ENCODE peak calls at places on chromosomes 5 and 9, in five cellular contexts. Z is fibroblast of lung, J is fibroblast of the aortic adventitia, Q is WTC11, X is ovary. O is an unnamed sample.

GRCh38 chr5:59832577-59833301 is 60.8 kb downstream of the PDE4D start:
- DNase-seq in J (no peak), Z (no peak), X (no peak), Q (no peak), O (no peak)

GRCh38 chr9:6049798-6050197 is 34.4 kb upstream of the RANBP6 start:
- DNase-seq in Q (peak), Z (no peak), X (no peak), J (no peak), O (peak)

GRCh38 chr5:172929371-172929838 is 29.8 kb upstream of the RPL26L1 start:
- DNase-seq in Q (no peak), J (peak), X (no peak), Z (peak), O (no peak)

GRCh38 chr9:89007568-89007967 is 16.3 kb downstream of the S1PR3 start:
- DNase-seq in X (no peak), J (no peak), Q (no peak), Z (peak), O (no peak)

GRCh38 chr5:54563083-54563761 is 45.7 kb downstream of the SNX18 start:
- DNase-seq in Q (no peak), Z (no peak), J (no peak), X (no peak), O (no peak)

GRCh38 chr5:177336112-177336511 is 15.4 kb downstream of the LMAN2 start:
- DNase-seq in Z (no peak), X (no peak), Q (no peak), J (no peak), O (peak)

GRCh38 chr9:4225291-4226119 is 74.4 kb downstream of the GLIS3 start:
- DNase-seq in Z (peak), J (peak), X (no peak), Q (no peak), O (no peak)

GRCh38 chr9:113991714-113992113 is 86.4 kb downstream of the AMBP start:
- DNase-seq in Z (no peak), Q (no peak), X (no peak), J (no peak), O (no peak)

GRCh38 chr5:171450423-171451246 is 31.2 kb downstream of the FGF18 start:
- DNase-seq in Q (peak), Z (peak), X (peak), J (peak), O (no peak)

GRCh38 chr5:27702339-27702820 is 664.0 kb upstream of the CDH9 start:
- DNase-seq in X (no peak), Q (no peak), J (peak), Z (peak), O (peak)

GRCh38 chr9:114893622-114894021 is 36.8 kb downstream of the TNFSF8 start:
- DNase-seq in Q (no peak), X (no peak), Z (peak), J (peak), O (no peak)

GRCh38 chr5:160894-161540 is 30.3 kb upstream of the LRRC14B start:
- DNase-seq in X (no peak), Q (peak), J (no peak), Z (no peak), O (no peak)

GRCh38 chr5:66757219-66757833 is 161.1 kb downstream of the MAST4 start:
- DNase-seq in X (peak), J (peak), Q (peak), Z (peak), O (peak)

GRCh38 chr5:178388381-178389030 is 155.9 kb upstream of the PHYKPL start:
- DNase-seq in X (no peak), Z (peak), J (no peak), Q (peak), O (no peak)

GRCh38 chr9:88462191-88462590 is 72.8 kb upstream of the NXNL2 start:
- DNase-seq in X (no peak), J (no peak), Q (no peak), Z (peak), O (no peak)

GRCh38 chr5:23977996-23978395 is 470.6 kb downstream of the PRDM9 start:
- DNase-seq in Q (peak), X (no peak), Z (no peak), J (no peak), O (peak)

GRCh38 chr9:36486454-36486932 is 86.2 kb upstream of the MELK start:
- DNase-seq in X (peak), Z (peak), J (peak), Q (no peak), O (peak)

GRCh38 chr5:140631831-140632365 is 1.1 kb downstream of the CD14 start:
- DNase-seq in Q (no peak), Z (no peak), X (no peak), J (no peak), O (no peak)

GRCh38 chr5:179284751-179285191 is 60.5 kb downstream of the ADAMTS2 start:
- DNase-seq in X (no peak), Q (no peak), Z (no peak), J (no peak), O (no peak)

GRCh38 chr9:97660847-97661246 is 27.2 kb downstream of the NCBP1 start:
- DNase-seq in J (no peak), Z (no peak), Q (no peak), X (no peak), O (no peak)

DNA sequence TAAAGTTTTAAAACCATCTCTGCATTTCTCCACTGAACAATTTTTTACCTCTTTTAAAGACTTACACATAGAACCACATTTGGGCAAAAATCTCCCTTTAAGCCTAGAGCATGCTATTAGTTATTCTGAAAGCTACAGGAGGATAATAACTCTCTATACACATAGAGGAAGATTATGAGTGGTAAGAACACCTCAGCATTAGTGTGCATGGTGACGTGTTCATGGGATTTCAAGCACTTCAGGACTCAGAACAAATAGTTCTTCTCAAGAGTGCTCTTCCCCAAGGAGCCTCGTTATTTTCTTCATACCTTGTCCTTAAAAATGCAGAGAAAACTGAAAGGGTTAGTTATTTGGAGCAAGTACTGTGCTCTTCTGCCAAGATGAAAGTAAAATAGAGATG is 256.9 kb upstream of the TUSC1 start:
- DNase-seq in X (no peak), Q (no peak), J (no peak), Z (peak), O (no peak)
- TF ChIP-seq CTCF in X (no peak), Q (no peak), J (no peak), Z (no peak), O (no peak)

GRCh38 chr5:93909356-93909755 is 168.0 kb upstream of the POU5F2 start:
- DNase-seq in Q (no peak), X (no peak), J (peak), Z (no peak), O (no peak)
- TF ChIP-seq CTCF in Q (no peak), X (no peak), J (peak), Z (peak), O (peak)

GRCh38 chr9:122120672-122121071 is 27.6 kb upstream of the TTLL11 start:
- DNase-seq in J (no peak), Q (no peak), Z (no peak), X (no peak), O (no peak)
- TF ChIP-seq CTCF in J (no peak), Q (no peak), Z (no peak), X (no peak), O (no peak)

GRCh38 chr5:163498886-163499285 is 6.5 kb upstream of the MAT2B start:
- DNase-seq in Q (no peak), J (peak), Z (peak), X (no peak), O (no peak)
- TF ChIP-seq CTCF in Q (no peak), J (no peak), Z (no peak), X (no peak), O (no peak)

GRCh38 chr5:163434410-163434866 is 3.0 kb upstream of the CCNG1 start:
- DNase-seq in Z (peak), X (peak), Q (no peak), J (peak), O (no peak)

GRCh38 chr5:163440954-163441353 is 3.6 kb downstream of the CCNG1 start:
- DNase-seq in X (no peak), Q (no peak), J (no peak), Z (no peak), O (no peak)

GRCh38 chr5:163436515-163436914 is 880 bp upstream of the CCNG1 start:
- DNase-seq in Q (no peak), X (no peak), J (no peak), Z (no peak), O (no peak)

GRCh38 chr5:163437011-163437308 is 435 bp upstream of the CCNG1 start:
- DNase-seq in X (no peak), J (no peak), Z (no peak), Q (no peak), O (no peak)

GRCh38 chr5:163437309-163438182 is at the start of gene CCNG1:
- DNase-seq in Q (peak), Z (peak), J (peak), X (peak), O (peak)
- TF ChIP-seq CTCF in Q (no peak), Z (no peak), J (peak), X (no peak), O (no peak)

GRCh38 chr5:89929834-89930233 is 479.7 kb downstream of the CETN3 start:
- DNase-seq in Q (no peak), Z (peak), X (no peak), J (peak), O (peak)

GRCh38 chr5:89934069-89934468 is 475.5 kb downstream of the CETN3 start:
- DNase-seq in X (no peak), Z (no peak), J (no peak), Q (no peak), O (no peak)

GRCh38 chr5:89932771-89933181 is 476.8 kb downstream of the CETN3 start:
- DNase-seq in Z (peak), J (peak), X (no peak), Q (no peak), O (no peak)

GRCh38 chr5:89930591-89931383 is 478.8 kb downstream of the CETN3 start:
- DNase-seq in Q (no peak), J (peak), Z (peak), X (no peak), O (peak)

GRCh38 chr5:89929173-89929572 is 480.4 kb downstream of the CETN3 start:
- DNase-seq in Z (no peak), Q (peak), X (no peak), J (peak), O (peak)
- TF ChIP-seq CTCF in Z (no peak), Q (no peak), X (no peak), J (no peak), O (no peak)

GRCh38 chr9:136042541-136042940 is 52.5 kb downstream of the NACC2 start:
- DNase-seq in Q (no peak), J (no peak), X (no peak), Z (no peak), O (no peak)
- TF ChIP-seq CTCF in Q (no peak), J (no peak), X (no peak), Z (no peak), O (no peak)

DNA sequence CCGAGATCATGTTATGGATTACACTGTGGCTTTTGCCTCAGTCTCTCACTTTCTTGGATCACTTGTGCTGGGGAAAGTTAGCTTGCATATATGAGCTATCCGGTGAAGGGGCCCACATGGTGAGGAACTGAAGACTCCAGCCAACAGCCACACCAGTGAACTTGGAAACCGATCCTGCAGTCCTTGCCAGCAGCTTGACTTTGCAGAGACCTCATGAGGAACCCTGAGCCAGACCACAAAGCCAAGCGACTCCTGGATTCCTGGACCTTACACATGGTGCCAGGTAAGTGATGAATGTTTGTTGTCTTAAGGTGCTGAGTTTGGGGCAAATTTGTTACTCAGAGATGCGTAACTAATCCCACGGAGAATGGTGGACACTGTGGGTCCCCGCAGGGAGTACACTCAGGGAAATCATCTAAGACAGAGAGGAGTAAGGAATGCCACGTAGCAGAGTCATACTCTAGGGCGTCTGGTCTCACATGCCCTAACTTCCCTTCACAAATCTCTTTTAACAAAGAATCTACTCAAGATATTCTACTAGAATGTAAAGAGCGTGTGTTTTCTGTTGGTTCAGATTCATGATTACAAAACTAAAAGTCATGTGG is 76.5 kb upstream of the PJA2 start:
- DNase-seq in Z (peak), J (peak), Q (no peak), X (no peak), O (no peak)
- TF ChIP-seq CTCF in Z (no peak), J (no peak), Q (no peak), X (no peak), O (no peak)

GRCh38 chr5:143336485-143336884 is 67.0 kb downstream of the NR3C1 start:
- DNase-seq in J (no peak), Z (no peak), Q (no peak), X (no peak), O (no peak)

GRCh38 chr5:143328589-143329220 is 74.8 kb downstream of the NR3C1 start:
- DNase-seq in Q (no peak), X (no peak), Z (no peak), J (no peak), O (no peak)

GRCh38 chr5:143334903-143335302 is 68.6 kb downstream of the NR3C1 start:
- DNase-seq in Q (no peak), J (no peak), Z (no peak), X (no peak), O (no peak)

GRCh38 chr5:143329843-143330242 is 73.6 kb downstream of the NR3C1 start:
- DNase-seq in J (no peak), Q (no peak), X (no peak), Z (no peak), O (no peak)

DNA sequence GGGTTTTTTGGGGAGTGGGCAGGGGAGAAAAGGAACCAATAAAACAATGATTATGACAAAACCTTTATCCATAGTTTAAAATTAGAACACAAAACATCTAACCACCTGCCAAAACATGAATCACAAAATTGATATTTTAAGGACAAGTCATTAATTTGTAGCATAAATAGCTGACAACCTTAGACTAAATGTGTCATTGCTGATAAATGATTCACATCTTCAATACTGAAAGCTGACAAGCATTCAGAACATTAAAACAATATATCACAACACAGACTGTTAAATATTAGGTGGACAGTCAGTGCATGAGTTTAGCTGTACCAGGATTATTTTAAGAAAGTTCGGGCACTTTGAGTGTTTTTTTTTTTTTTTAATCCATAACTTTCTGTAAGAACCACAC is 71.5 kb downstream of the NR3C1 start:
- DNase-seq in J (no peak), Z (no peak), Q (no peak), X (no peak), O (no peak)
- TF ChIP-seq CTCF in J (no peak), Z (no peak), Q (no peak), X (no peak), O (no peak)

DNA sequence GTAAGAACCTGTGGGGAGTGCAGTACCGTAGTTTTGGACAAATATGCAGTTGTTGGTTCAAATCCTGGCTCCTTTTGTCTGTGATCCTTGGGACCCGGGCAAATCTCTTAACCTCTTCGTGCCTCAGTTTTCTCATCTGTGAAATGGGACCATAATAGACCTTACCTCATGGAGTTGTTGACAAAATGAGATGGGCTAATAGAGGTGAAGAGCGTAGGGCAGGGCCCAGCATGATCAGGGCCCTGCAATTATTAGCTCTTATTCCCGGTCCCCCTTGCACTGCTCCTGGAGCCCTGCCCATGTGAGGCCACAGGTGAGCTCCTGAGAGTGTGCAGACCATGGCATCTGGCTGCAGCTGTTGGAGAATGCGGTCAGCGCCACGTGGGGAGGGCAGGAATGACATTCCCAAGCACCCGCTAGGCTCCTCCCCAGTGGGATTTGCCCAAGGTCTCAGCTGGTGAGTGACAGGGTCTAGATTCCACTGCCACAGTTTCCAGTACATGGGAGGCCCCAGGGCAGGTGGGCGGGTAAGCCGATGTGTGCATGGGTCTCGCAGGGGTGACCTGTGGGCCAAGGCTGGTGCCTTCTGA is 41.0 kb downstream of the NEK6 start:
- DNase-seq in X (no peak), Z (peak), J (no peak), Q (no peak), O (no peak)
- TF ChIP-seq CTCF in X (no peak), Z (no peak), J (no peak), Q (no peak), O (no peak)